ENCODE peak calls at places on chromosomes 7 and 10, in seven cellular contexts. Q is AG10803, A is GM19239, X is nephron progenitor cell, B is fibroblast of the aortic adventitia, T is dorsolateral prefrontal cortex, K is sciatic nerve. G is an unnamed sample.

GRCh38 chr7:123865517-123866117 is 20.6 kb downstream of the HYAL4 start:
- DNase-seq in K (no peak), Q (peak), A (peak), T (no peak), X (peak), B (peak), G (peak)

GRCh38 chr10:112953075-112953501 is 3.0 kb downstream of the TCF7L2 start:
- DNase-seq in B (peak), T (no peak), A (no peak), K (peak), Q (no peak), X (peak), G (no peak)

GRCh38 chr10:61463035-61463909 is 10.1 kb upstream of the TMEM26 start:
- DNase-seq in Q (peak), X (no peak), K (no peak), B (peak), A (no peak), T (no peak), G (no peak)

GRCh38 chr10:49761789-49762565 is at the start of gene OGDHL:
- DNase-seq in X (peak), B (peak), Q (peak), A (peak), T (no peak), K (no peak), G (peak)

GRCh38 chr10:71131096-71131495 is 81.3 kb upstream of the UNC5B start:
- DNase-seq in A (no peak), Q (no peak), X (no peak), B (no peak), T (no peak), K (no peak), G (no peak)

GRCh38 chr10:119301397-119301796 is 94.0 kb downstream of the GRK5 start:
- DNase-seq in Q (no peak), K (no peak), X (no peak), B (no peak), T (no peak), A (no peak), G (no peak)

GRCh38 chr7:52005613-52006012 is 689.0 kb upstream of the COBL start:
- DNase-seq in X (no peak), Q (no peak), A (no peak), T (no peak), B (no peak), K (no peak), G (no peak)

GRCh38 chr7:51243631-51244030 is 73.0 kb downstream of the COBL start:
- DNase-seq in K (no peak), B (no peak), A (no peak), Q (no peak), T (no peak), X (no peak), G (no peak)

GRCh38 chr10:63987212-63987611 is 466.0 kb downstream of the REEP3 start:
- DNase-seq in K (no peak), Q (no peak), T (no peak), B (no peak), A (no peak), X (no peak), G (no peak)

GRCh38 chr7:133434246-133434865 is 181.5 kb downstream of the EXOC4 start:
- DNase-seq in T (no peak), X (no peak), B (peak), K (no peak), A (no peak), Q (peak), G (no peak)

GRCh38 chr10:22821501-22821900 is 106.4 kb upstream of the ARMC3 start:
- DNase-seq in Q (peak), K (no peak), B (peak), T (no peak), A (no peak), X (no peak), G (no peak)

GRCh38 chr7:101555921-101556275 is 73.2 kb downstream of the MYL10 start:
- DNase-seq in T (no peak), K (no peak), X (no peak), Q (no peak), B (no peak), A (no peak), G (peak)

GRCh38 chr7:38561166-38561565 is 70.0 kb downstream of the AMPH start:
- DNase-seq in Q (peak), B (no peak), A (no peak), K (no peak), X (no peak), T (no peak), G (no peak)

GRCh38 chr7:66205736-66206080 is 574 bp downstream of the TPST1 start:
- DNase-seq in B (no peak), K (no peak), Q (no peak), A (no peak), T (no peak), X (no peak), G (peak)

GRCh38 chr7:51019231-51019844 is 236.6 kb upstream of the GRB10 start:
- DNase-seq in T (no peak), K (no peak), X (no peak), A (no peak), B (peak), Q (peak), G (no peak)

GRCh38 chr10:21134645-21135395 is 237.7 kb upstream of the NEBL start:
- DNase-seq in B (peak), X (no peak), Q (no peak), K (no peak), A (no peak), T (no peak), G (no peak)

GRCh38 chr7:945556-946255 is 8.8 kb downstream of the ADAP1 start:
- DNase-seq in A (no peak), X (no peak), Q (no peak), T (peak), K (no peak), B (no peak), G (peak)

GRCh38 chr10:73744690-73744994 is 470 bp downstream of the SEC24C start:
- DNase-seq in Q (peak), K (no peak), T (no peak), B (peak), A (peak), X (peak), G (no peak)

GRCh38 chr7:22443370-22444180 is 56.4 kb downstream of the STEAP1B start:
- DNase-seq in B (no peak), Q (no peak), K (no peak), T (no peak), A (no peak), X (no peak), G (no peak)

GRCh38 chr10:12564173-12564572 is 214.8 kb downstream of the CAMK1D start:
- DNase-seq in K (no peak), X (no peak), Q (no peak), B (peak), T (no peak), A (no peak), G (no peak)

GRCh38 chr7:31047747-31048146 is 4.4 kb upstream of the ADCYAP1R1 start:
- DNase-seq in K (no peak), X (no peak), A (no peak), Q (no peak), B (no peak), T (no peak), G (no peak)

GRCh38 chr7:120180221-120180620 is 92.8 kb upstream of the KCND2 start:
- DNase-seq in B (peak), A (no peak), T (no peak), K (no peak), X (no peak), Q (peak), G (no peak)

GRCh38 chr10:78706256-78706655 is 362.5 kb upstream of the ZMIZ1 start:
- DNase-seq in Q (no peak), X (no peak), T (no peak), A (no peak), B (peak), K (no peak), G (no peak)

GRCh38 chr7:2820508-2820934 is 23.6 kb downstream of the GNA12 start:
- DNase-seq in Q (peak), T (no peak), A (no peak), K (no peak), X (no peak), B (peak), G (no peak)

G was measured in H9.